ENCODE peak calls at places on chromosomes 6 and 20, in eight cellular contexts. One of them, this sample, is unnamed.

GRCh38 chr6:43268348-43268685 is 25.0 kb downstream of the TTBK1 start:
- DNase-seq in heart right ventricle: peak
- DNase-seq in NB4: no peak
- DNase-seq in fibroblast of mammary gland: no peak
- DNase-seq in AG04450: no peak
- DNase-seq in Panc1: no peak
- DNase-seq in tibial nerve: no peak
- DNase-seq in mucosa of descending colon: no peak
- DNase-seq in this sample: no peak

GRCh38 chr6:43951756-43952675 is 175.2 kb downstream of the MRPL14 start:
- DNase-seq in fibroblast of mammary gland: no peak
- DNase-seq in Panc1: no peak
- DNase-seq in heart right ventricle: no peak
- DNase-seq in mucosa of descending colon: no peak
- DNase-seq in tibial nerve: no peak
- DNase-seq in AG04450: no peak
- DNase-seq in NB4: peak
- DNase-seq in this sample: no peak

GRCh38 chr6:39387785-39388184 is 65.3 kb upstream of the KCNK16 start:
- DNase-seq in AG04450: no peak
- DNase-seq in fibroblast of mammary gland: no peak
- DNase-seq in NB4: no peak
- DNase-seq in heart right ventricle: no peak
- DNase-seq in tibial nerve: no peak
- DNase-seq in Panc1: no peak
- DNase-seq in mucosa of descending colon: no peak
- DNase-seq in this sample: no peak

GRCh38 chr6:44223471-44224153 is at the start of gene SLC29A1:
- DNase-seq in AG04450: no peak
- DNase-seq in Panc1: no peak
- DNase-seq in heart right ventricle: peak
- DNase-seq in fibroblast of mammary gland: no peak
- DNase-seq in NB4: peak
- DNase-seq in mucosa of descending colon: peak
- DNase-seq in tibial nerve: peak
- DNase-seq in this sample: peak

GRCh38 chr20:51529758-51530157 is 12.8 kb downstream of the NFATC2 start:
- DNase-seq in mucosa of descending colon: no peak
- DNase-seq in tibial nerve: no peak
- DNase-seq in fibroblast of mammary gland: no peak
- DNase-seq in AG04450: no peak
- DNase-seq in NB4: no peak
- DNase-seq in heart right ventricle: no peak
- DNase-seq in Panc1: no peak
- DNase-seq in this sample: no peak

GRCh38 chr6:125718109-125718508 is 31.3 kb upstream of the HEY2 start:
- DNase-seq in AG04450: no peak
- DNase-seq in NB4: no peak
- DNase-seq in Panc1: no peak
- DNase-seq in mucosa of descending colon: no peak
- DNase-seq in fibroblast of mammary gland: no peak
- DNase-seq in tibial nerve: no peak
- DNase-seq in heart right ventricle: no peak
- DNase-seq in this sample: no peak

GRCh38 chr6:158566207-158566818 is 6.4 kb downstream of the TMEM181 start:
- DNase-seq in tibial nerve: no peak
- DNase-seq in Panc1: no peak
- DNase-seq in heart right ventricle: no peak
- DNase-seq in fibroblast of mammary gland: no peak
- DNase-seq in NB4: no peak
- DNase-seq in mucosa of descending colon: no peak
- DNase-seq in AG04450: no peak
- DNase-seq in this sample: no peak

GRCh38 chr6:132952468-132952867 is 138.1 kb downstream of the RPS12 start:
- DNase-seq in NB4: no peak
- DNase-seq in Panc1: no peak
- DNase-seq in heart right ventricle: no peak
- DNase-seq in fibroblast of mammary gland: peak
- DNase-seq in mucosa of descending colon: no peak
- DNase-seq in tibial nerve: no peak
- DNase-seq in AG04450: no peak
- DNase-seq in this sample: no peak

GRCh38 chr6:27541212-27541931 is 68.5 kb upstream of the ZNF184 start:
- DNase-seq in AG04450: no peak
- DNase-seq in mucosa of descending colon: no peak
- DNase-seq in Panc1: no peak
- DNase-seq in heart right ventricle: no peak
- DNase-seq in NB4: peak
- DNase-seq in tibial nerve: no peak
- DNase-seq in fibroblast of mammary gland: peak
- DNase-seq in this sample: no peak

GRCh38 chr20:49344975-49345374 is 67.1 kb upstream of the ZNFX1 start:
- DNase-seq in mucosa of descending colon: no peak
- DNase-seq in AG04450: peak
- DNase-seq in tibial nerve: peak
- DNase-seq in heart right ventricle: peak
- DNase-seq in fibroblast of mammary gland: peak
- DNase-seq in Panc1: no peak
- DNase-seq in NB4: no peak
- DNase-seq in this sample: no peak

GRCh38 chr6:142699391-142699790 is 245.6 kb downstream of the HIVEP2 start:
- DNase-seq in AG04450: no peak
- DNase-seq in tibial nerve: no peak
- DNase-seq in heart right ventricle: no peak
- DNase-seq in NB4: no peak
- DNase-seq in fibroblast of mammary gland: no peak
- DNase-seq in mucosa of descending colon: no peak
- DNase-seq in Panc1: no peak
- DNase-seq in this sample: no peak

GRCh38 chr20:5691918-5692618 is 58.1 kb upstream of the SHLD1 start:
- DNase-seq in Panc1: no peak
- DNase-seq in NB4: no peak
- DNase-seq in tibial nerve: no peak
- DNase-seq in mucosa of descending colon: no peak
- DNase-seq in AG04450: no peak
- DNase-seq in fibroblast of mammary gland: no peak
- DNase-seq in heart right ventricle: no peak
- DNase-seq in this sample: no peak

GRCh38 chr6:41728954-41729353 is 6.5 kb downstream of the TFEB start:
- DNase-seq in tibial nerve: no peak
- DNase-seq in mucosa of descending colon: peak
- DNase-seq in Panc1: no peak
- DNase-seq in NB4: no peak
- DNase-seq in AG04450: no peak
- DNase-seq in fibroblast of mammary gland: no peak
- DNase-seq in heart right ventricle: no peak
- DNase-seq in this sample: peak

GRCh38 chr6:87661503-87661902 is 40.5 kb downstream of the AKIRIN2 start:
- DNase-seq in Panc1: no peak
- DNase-seq in tibial nerve: no peak
- DNase-seq in heart right ventricle: no peak
- DNase-seq in AG04450: no peak
- DNase-seq in NB4: no peak
- DNase-seq in mucosa of descending colon: no peak
- DNase-seq in fibroblast of mammary gland: peak
- DNase-seq in this sample: no peak

GRCh38 chr6:30942338-30943060 is 1.7 kb downstream of the MUCL3 start:
- DNase-seq in NB4: no peak
- DNase-seq in heart right ventricle: peak
- DNase-seq in mucosa of descending colon: peak
- DNase-seq in Panc1: peak
- DNase-seq in tibial nerve: peak
- DNase-seq in fibroblast of mammary gland: peak
- DNase-seq in AG04450: peak
- DNase-seq in this sample: peak